ENCODE peak calls at places on chromosomes 3 and 15, in ten cellular contexts. I is lower lobe of right lung, P is A673, U is heart right ventricle, L is HFF-Myc, J is GM12865, D is GM12864, R is body of pancreas, W is A549, Y is coronary artery. B is an unnamed sample.

GRCh38 chr3:195150194-195151118 is 120.5 kb downstream of the XXYLT1 start:
- DNase-seq in Y (peak), U (peak), L (no peak), D (no peak), W (no peak), J (peak), R (peak), P (peak), I (peak), B (peak)

GRCh38 chr3:134446800-134447199 is 39.0 kb downstream of the ANAPC13 start:
- DNase-seq in W (no peak), D (no peak), Y (no peak), P (no peak), R (no peak), J (no peak), I (no peak), L (no peak), U (no peak), B (peak)

GRCh38 chr15:74530771-74531143 is 10.3 kb upstream of the ARID3B start:
- DNase-seq in I (no peak), U (no peak), J (no peak), P (no peak), Y (no peak), L (no peak), W (no peak), D (no peak), R (no peak), B (no peak)

GRCh38 chr15:67832031-67832551 is 6.8 kb downstream of the SKOR1 start:
- DNase-seq in P (no peak), W (peak), J (peak), L (no peak), U (no peak), I (no peak), Y (no peak), R (no peak), D (no peak), B (no peak)

GRCh38 chr3:157379741-157380140 is 56.9 kb upstream of the PTX3 start:
- DNase-seq in W (no peak), R (no peak), L (no peak), Y (no peak), U (no peak), I (no peak), D (no peak), P (no peak), J (no peak), B (no peak)

GRCh38 chr3:112481342-112481870 is 17.9 kb downstream of the BTLA start:
- DNase-seq in J (no peak), U (no peak), R (no peak), P (no peak), D (no peak), W (no peak), L (no peak), I (no peak), Y (no peak), B (no peak)

GRCh38 chr3:9088431-9089353 is 125.4 kb upstream of the RAD18 start:
- DNase-seq in D (no peak), J (no peak), L (no peak), U (no peak), I (no peak), P (no peak), R (peak), Y (no peak), W (no peak), B (peak)

GRCh38 chr3:187641319-187641976 is 28.7 kb downstream of the SST start:
- DNase-seq in J (no peak), W (no peak), Y (no peak), I (no peak), R (no peak), L (no peak), U (no peak), P (no peak), D (no peak), B (no peak)

GRCh38 chr3:187522293-187522692 is 147.9 kb downstream of the SST start:
- DNase-seq in I (no peak), U (no peak), P (no peak), W (no peak), R (no peak), D (no peak), Y (no peak), L (no peak), J (no peak), B (no peak)

GRCh38 chr15:57444877-57445513 is 68.7 kb downstream of the CGNL1 start:
- DNase-seq in D (no peak), I (no peak), U (no peak), J (no peak), W (no peak), L (no peak), R (no peak), P (peak), Y (no peak), B (peak)

GRCh38 chr15:67184208-67184925 is 70.1 kb downstream of the AAGAB start:
- DNase-seq in W (peak), R (no peak), D (no peak), L (no peak), U (no peak), Y (no peak), P (no peak), J (no peak), I (no peak), B (no peak)

GRCh38 chr3:45125550-45126026 is 20.6 kb downstream of the CDCP1 start:
- DNase-seq in R (peak), P (no peak), I (peak), Y (no peak), U (peak), L (no peak), J (no peak), W (no peak), D (no peak), B (peak)

GRCh38 chr15:91942676-91943417 is 89.3 kb downstream of the SLCO3A1 start:
- DNase-seq in U (peak), J (peak), L (no peak), D (no peak), Y (peak), W (peak), R (peak), I (peak), P (peak), B (peak)

GRCh38 chr3:149736180-149737100 is 15.8 kb downstream of the COMMD2 start:
- DNase-seq in D (no peak), I (no peak), U (no peak), W (peak), P (no peak), J (no peak), L (no peak), R (no peak), Y (no peak), B (peak)

GRCh38 chr3:71681224-71681668 is 44.0 kb downstream of the EIF4E3 start:
- DNase-seq in D (no peak), J (peak), R (peak), I (peak), L (peak), P (peak), Y (no peak), U (peak), W (peak), B (peak)

GRCh38 chr3:32384938-32385337 is 6.7 kb upstream of the CMTM7 start:
- DNase-seq in R (no peak), J (no peak), I (no peak), Y (no peak), L (no peak), D (no peak), P (no peak), W (no peak), U (peak), B (no peak)

GRCh38 chr3:194575484-194576210 is 57.6 kb downstream of the TMEM44 start:
- DNase-seq in L (no peak), I (no peak), U (no peak), P (peak), Y (no peak), J (no peak), D (no peak), W (peak), R (no peak), B (peak)

GRCh38 chr15:94367726-94368535 is 136.6 kb downstream of the MCTP2 start:
- DNase-seq in L (no peak), U (no peak), J (no peak), W (no peak), R (no peak), D (no peak), P (no peak), Y (no peak), I (no peak), B (no peak)

GRCh38 chr3:123194552-123194951 is 7.2 kb upstream of the SEC22A start:
- DNase-seq in J (no peak), D (no peak), U (peak), I (no peak), W (peak), L (no peak), Y (no peak), P (no peak), R (peak), B (peak)

GRCh38 chr3:4947028-4947427 is 32.2 kb upstream of the BHLHE40 start:
- DNase-seq in Y (no peak), U (no peak), I (no peak), P (no peak), D (no peak), W (no peak), J (no peak), L (no peak), R (no peak), B (no peak)

GRCh38 chr3:169619793-169620192 is 43.7 kb downstream of the MECOM start:
- DNase-seq in D (no peak), U (no peak), Y (no peak), L (no peak), R (no peak), P (no peak), I (no peak), W (no peak), J (no peak), B (no peak)

GRCh38 chr15:82936966-82937647 is 15.4 kb downstream of the HOMER2 start:
- DNase-seq in U (no peak), I (no peak), D (no peak), P (no peak), L (no peak), J (no peak), Y (no peak), W (peak), R (no peak), B (peak)

GRCh38 chr15:96771035-96771434 is 440.5 kb downstream of the NR2F2 start:
- DNase-seq in I (no peak), U (no peak), Y (no peak), P (no peak), J (no peak), R (no peak), L (no peak), W (no peak), D (no peak), B (no peak)

GRCh38 chr15:56732135-56732880 is 1.0 kb downstream of the ZNF280D start:
- DNase-seq in P (peak), L (peak), Y (no peak), W (peak), J (peak), U (peak), I (no peak), R (no peak), D (no peak), B (peak)

GRCh38 chr15:69576035-69576526 is 123.5 kb downstream of the RPLP1 start:
- DNase-seq in Y (no peak), W (peak), I (peak), P (peak), U (peak), D (no peak), R (peak), J (peak), L (no peak), B (peak)

GRCh38 chr15:83871808-83872559 is 218.1 kb downstream of the ADAMTSL3 start:
- DNase-seq in Y (no peak), D (peak), J (peak), P (peak), W (peak), L (no peak), R (peak), U (no peak), I (no peak), B (peak)

GRCh38 chr15:70401709-70402108 is 304.0 kb upstream of the TLE3 start:
- DNase-seq in I (no peak), J (no peak), P (no peak), Y (no peak), R (no peak), U (no peak), L (no peak), W (no peak), D (no peak), B (no peak)

GRCh38 chr15:87263296-87263695 is 993.2 kb downstream of the NTRK3 start:
- DNase-seq in I (no peak), D (no peak), U (no peak), Y (no peak), L (no peak), J (no peak), W (no peak), P (no peak), R (no peak), B (peak)

GRCh38 chr3:74532446-74532845 is 82.0 kb downstream of the CNTN3 start:
- DNase-seq in U (no peak), R (no peak), P (no peak), L (peak), W (no peak), Y (no peak), D (no peak), I (no peak), J (no peak), B (peak)

GRCh38 chr3:148833223-148833622 is 5.6 kb downstream of the CPB1 start:
- DNase-seq in L (no peak), I (no peak), U (no peak), P (no peak), W (no peak), D (no peak), R (no peak), Y (no peak), J (no peak), B (no peak)

GRCh38 chr3:29284578-29284977 is 3.7 kb downstream of the RBMS3 start:
- DNase-seq in U (no peak), R (no peak), P (no peak), L (no peak), W (no peak), I (no peak), Y (no peak), D (no peak), J (no peak), B (peak)

GRCh38 chr15:56272474-56272873 is 28.8 kb upstream of the RFX7 start:
- DNase-seq in L (no peak), P (no peak), I (no peak), Y (no peak), U (no peak), D (no peak), J (no peak), W (no peak), R (no peak), B (no peak)

GRCh38 chr3:172519740-172520139 is 3.5 kb downstream of the TNFSF10 start:
- DNase-seq in W (no peak), J (no peak), U (no peak), R (no peak), P (no peak), D (no peak), I (no peak), L (no peak), Y (no peak), B (no peak)

GRCh38 chr3:172520332-172520831 is 2.8 kb downstream of the TNFSF10 start:
- DNase-seq in U (no peak), P (no peak), D (no peak), L (peak), Y (no peak), W (no peak), J (peak), I (no peak), R (no peak), B (peak)

GRCh38 chr3:172525116-172525613 is 1.9 kb upstream of the TNFSF10 start:
- DNase-seq in D (no peak), W (no peak), J (no peak), Y (no peak), U (no peak), L (no peak), P (no peak), I (no peak), R (no peak), B (no peak)

GRCh38 chr3:172524611-172525010 is 1.4 kb upstream of the TNFSF10 start:
- DNase-seq in W (no peak), D (no peak), L (no peak), Y (no peak), R (no peak), P (no peak), J (no peak), I (no peak), U (no peak), B (no peak)

GRCh38 chr3:172522871-172523818 is at the start of gene TNFSF10:
- DNase-seq in I (peak), L (no peak), Y (no peak), U (peak), W (no peak), D (peak), J (peak), R (peak), P (no peak), B (peak)
- H3K4me3 ChIP-seq in I (peak), L (no peak), Y (peak), U (peak), W (peak), D (peak), J (peak), R (peak), P (no peak), B (peak)

DNA sequence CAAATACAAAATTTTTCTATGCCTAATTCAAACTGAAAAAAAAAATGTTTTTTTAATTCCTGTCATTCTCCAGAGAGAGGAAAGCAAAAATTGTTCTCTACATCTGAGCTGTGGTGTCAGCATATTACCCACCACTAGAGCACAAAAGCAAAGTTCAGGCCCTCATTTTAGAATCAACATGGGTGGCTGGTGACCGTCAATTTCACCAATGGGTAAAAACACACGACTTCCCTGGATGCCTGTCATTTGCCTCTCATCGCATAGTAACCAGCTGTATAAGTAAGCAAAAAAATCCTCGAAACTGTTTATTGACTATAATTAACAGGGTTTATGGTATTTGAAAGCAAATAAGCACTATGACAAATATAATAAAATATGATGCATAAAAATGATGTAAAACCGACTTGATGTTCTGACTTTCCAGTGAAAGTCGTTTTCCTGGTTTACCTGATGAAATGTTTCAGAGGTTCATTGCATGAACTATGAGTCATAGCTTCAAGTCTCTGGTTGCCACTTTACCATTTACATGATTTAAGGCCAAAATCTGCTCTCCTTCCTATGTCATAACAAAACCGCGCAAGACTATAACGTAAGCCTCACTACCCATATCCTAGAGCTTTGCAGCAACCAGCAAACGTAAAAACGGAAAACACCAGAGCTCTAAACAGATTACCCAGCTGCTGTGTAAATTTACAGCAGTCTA is 60.5 kb downstream of the THBS1 start:
- DNase-seq in D (no peak), L (no peak), P (peak), U (no peak), I (no peak), J (no peak), Y (no peak), W (no peak), R (no peak), B (peak)
- TF ChIP-seq CTCF in D (no peak), L (no peak), P (no peak), U (no peak), I (no peak), J (no peak), Y (no peak), W (no peak), R (no peak), B (no peak)

DNA sequence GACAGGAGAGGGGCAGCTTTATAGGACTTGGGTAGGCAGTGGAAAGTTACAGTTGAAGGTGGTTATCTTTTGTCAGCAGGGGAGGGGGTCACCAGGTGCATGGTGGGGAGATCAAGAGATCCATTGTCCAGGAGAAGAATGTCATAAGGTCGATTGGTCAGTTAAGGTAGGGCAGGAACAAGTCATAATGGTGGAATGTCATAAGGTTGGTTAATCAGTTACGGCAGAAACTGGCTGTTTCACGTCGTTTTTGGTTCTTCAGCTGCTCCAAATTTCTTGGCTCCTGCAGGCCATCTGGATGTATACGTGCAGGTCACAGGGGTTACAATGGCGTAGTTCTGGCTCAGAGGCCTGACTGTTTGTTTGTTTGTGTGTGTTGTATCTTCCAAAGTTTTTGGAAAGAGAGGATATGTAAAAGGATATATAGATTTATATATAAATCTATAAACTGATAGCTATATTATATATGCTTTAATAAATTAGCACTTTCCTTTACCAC is 565.1 kb downstream of the ZNF385D start:
- DNase-seq in J (no peak), P (no peak), Y (no peak), R (no peak), L (no peak), D (no peak), I (no peak), W (no peak), U (no peak), B (no peak)
- H3K4me3 ChIP-seq in J (no peak), P (no peak), Y (no peak), R (no peak), L (no peak), D (no peak), I (no peak), W (no peak), U (no peak), B (no peak)

GRCh38 chr3:50192689-50193141 is 1.3 kb downstream of the GNAT1 start:
- DNase-seq in I (peak), P (peak), D (peak), U (peak), J (peak), L (peak), W (peak), R (peak), Y (no peak), B (peak)
- TF ChIP-seq CTCF in I (peak), P (peak), D (peak), U (peak), J (peak), L (peak), W (peak), R (peak), Y (peak), B (peak)

DNA sequence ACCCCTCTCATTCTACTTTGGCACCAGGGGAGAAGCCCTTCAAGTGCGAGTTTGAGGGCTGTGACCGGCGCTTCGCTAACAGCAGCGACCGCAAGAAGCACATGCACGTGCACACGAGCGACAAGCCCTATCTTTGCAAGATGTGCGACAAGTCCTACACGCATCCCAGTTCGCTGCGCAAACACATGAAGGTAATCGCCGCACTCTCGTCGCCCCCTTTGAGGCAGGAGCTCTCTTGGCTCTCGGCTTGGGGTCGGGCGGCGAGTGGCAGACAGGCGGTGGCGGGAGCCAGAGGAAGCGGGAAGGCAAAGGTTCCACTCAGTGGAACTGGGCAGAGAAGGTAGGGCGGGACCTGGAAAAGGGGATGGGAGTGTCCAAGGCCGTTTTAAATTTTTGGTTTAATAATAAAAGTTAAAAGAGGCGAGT is 3.3 kb downstream of the ZIC1 start:
- DNase-seq in W (no peak), P (no peak), L (no peak), U (no peak), D (no peak), J (no peak), Y (no peak), I (no peak), R (no peak), B (no peak)
- H3K4me3 ChIP-seq in W (no peak), P (no peak), L (peak), U (no peak), D (no peak), J (no peak), Y (peak), I (no peak), R (no peak), B (no peak)

GRCh38 chr3:36408146-36408545 is 27.8 kb downstream of the STAC start:
- DNase-seq in Y (no peak), P (peak), I (no peak), L (no peak), J (no peak), U (no peak), R (no peak), W (no peak), D (no peak), B (no peak)
- TF ChIP-seq CTCF in Y (no peak), P (peak), I (no peak), L (peak), J (peak), U (no peak), R (no peak), W (peak), D (no peak), B (no peak)

B was measured in bronchial epithelial cell.